ENCODE peak calls at places on chromosome 3, in six cellular contexts. S is right cardiac atrium; D is lower lobe of right lung; X is brain microvascular endothelial cell; J is RPMI8226; T is activated CD4-positive, alpha-beta T cell treated with anti-CD3 and anti-CD28 coated beads, Interleukin-2, amount 10 ng/mL, durations not matched to agents 7 days and 5 days. F is an unnamed sample.

GRCh38 chr3:5022966-5023776 is 43.9 kb downstream of the BHLHE40 start:
- DNase-seq in X (peak), T (no peak), D (no peak), J (no peak), S (peak), F (no peak)

GRCh38 chr3:59327324-59327939 is 277.6 kb upstream of the CFAP20DC start:
- DNase-seq in X (peak), D (no peak), S (no peak), T (no peak), J (no peak), F (no peak)

GRCh38 chr3:50292924-50293801 is 934 bp upstream of the IFRD2 start:
- DNase-seq in T (peak), S (no peak), X (no peak), J (peak), D (no peak), F (no peak)

GRCh38 chr3:12948891-12949711 is 107.7 kb upstream of the RPL32 start:
- DNase-seq in J (peak), X (peak), S (no peak), D (peak), T (peak), F (peak)

GRCh38 chr3:71062920-71063767 is 520.4 kb downstream of the FOXP1 start:
- DNase-seq in X (peak), J (no peak), D (no peak), T (peak), S (no peak), F (no peak)

GRCh38 chr3:195549931-195550519 is 6.9 kb upstream of the PPP1R2 start:
- DNase-seq in S (peak), T (peak), X (no peak), D (no peak), J (peak), F (no peak)

GRCh38 chr3:78337801-78338211 is 1297.9 kb downstream of the ROBO2 start:
- DNase-seq in X (no peak), S (no peak), J (no peak), D (no peak), T (no peak), F (no peak)

GRCh38 chr3:72746412-72747411 is 101.5 kb downstream of the SHQ1 start:
- DNase-seq in J (no peak), S (no peak), T (no peak), D (no peak), X (peak), F (no peak)

GRCh38 chr3:115692887-115693524 is 69.7 kb downstream of the GAP43 start:
- DNase-seq in D (peak), S (peak), J (peak), T (peak), X (peak), F (peak)

GRCh38 chr3:76367281-76367680 is 581.9 kb upstream of the ZNF717 start:
- DNase-seq in D (no peak), X (peak), S (no peak), J (no peak), T (no peak), F (no peak)

GRCh38 chr3:149620291-149621020 is 37.4 kb downstream of the WWTR1 start:
- DNase-seq in S (no peak), D (no peak), J (no peak), T (no peak), X (peak), F (no peak)

GRCh38 chr3:10496121-10496863 is 9.1 kb downstream of the ATP2B2 start:
- DNase-seq in X (no peak), T (no peak), D (no peak), J (no peak), S (no peak), F (no peak)

GRCh38 chr3:71416868-71417267 is 166.7 kb downstream of the FOXP1 start:
- DNase-seq in D (no peak), T (peak), J (no peak), S (no peak), X (no peak), F (no peak)

GRCh38 chr3:48194446-48195071 is 6.3 kb upstream of the CDC25A start:
- DNase-seq in D (peak), T (peak), S (peak), X (peak), J (peak), F (peak)

GRCh38 chr3:31893174-31893573 is 87.9 kb downstream of the OSBPL10 start:
- DNase-seq in X (no peak), S (no peak), J (no peak), T (no peak), D (no peak), F (no peak)

GRCh38 chr3:152328841-152329240 is 60.1 kb downstream of the MBNL1 start:
- DNase-seq in D (no peak), J (no peak), S (no peak), T (no peak), X (peak), F (no peak)

GRCh38 chr3:62323241-62323640 is 50.1 kb downstream of the FEZF2 start:
- DNase-seq in S (no peak), D (no peak), J (no peak), X (no peak), T (no peak), F (no peak)

GRCh38 chr3:59251899-59252298 is 202.1 kb upstream of the CFAP20DC start:
- DNase-seq in S (no peak), X (no peak), D (no peak), J (no peak), T (no peak), F (no peak)

GRCh38 chr3:24471480-24471879 is 23.2 kb downstream of the THRB start:
- DNase-seq in S (no peak), D (no peak), T (no peak), X (no peak), J (no peak), F (no peak)

GRCh38 chr3:187741403-187742350 is 3.6 kb downstream of the BCL6 start:
- DNase-seq in D (peak), S (peak), T (peak), J (peak), X (peak), F (peak)

GRCh38 chr3:174330303-174330702 is 528.8 kb upstream of the NAALADL2 start:
- DNase-seq in X (peak), S (no peak), J (no peak), T (no peak), D (no peak), F (no peak)

GRCh38 chr3:151697496-151697895 is 36.2 kb upstream of the AADACL2 start:
- DNase-seq in T (no peak), J (no peak), X (peak), D (no peak), S (no peak), F (no peak)

GRCh38 chr3:123843668-123844067 is 40.5 kb downstream of the MYLK start:
- DNase-seq in S (no peak), X (peak), D (no peak), J (no peak), T (no peak), F (no peak)

GRCh38 chr3:116453676-116454346 is 8.5 kb upstream of the LSAMP start:
- DNase-seq in X (no peak), S (no peak), D (no peak), J (no peak), T (no peak), F (peak)

GRCh38 chr3:126895178-126896066 is 87.5 kb upstream of the PLXNA1 start:
- DNase-seq in S (peak), T (no peak), X (no peak), J (peak), D (no peak), F (no peak)

GRCh38 chr3:160675566-160676124 is 1.3 kb upstream of the ARL14 start:
- DNase-seq in X (no peak), D (no peak), J (no peak), T (no peak), S (no peak), F (no peak)

GRCh38 chr3:115858995-115859807 is 235.9 kb downstream of the GAP43 start:
- DNase-seq in J (no peak), T (no peak), D (no peak), X (no peak), S (no peak), F (no peak)

GRCh38 chr3:45225465-45226205 is 452 bp downstream of the TMEM158 start:
- DNase-seq in T (peak), J (peak), S (peak), X (no peak), D (peak), F (no peak)

GRCh38 chr3:126197854-126198584 is 17.6 kb upstream of the ALDH1L1 start:
- DNase-seq in X (peak), S (peak), D (peak), T (peak), J (peak), F (peak)

GRCh38 chr3:182294696-182295095 is 498.6 kb upstream of the ATP11B start:
- DNase-seq in T (no peak), J (no peak), S (no peak), D (no peak), X (no peak), F (no peak)

GRCh38 chr3:71753716-71754609 is at the start of gene GPR27:
- DNase-seq in T (no peak), X (no peak), S (peak), J (no peak), D (peak), F (no peak)

GRCh38 chr3:122351612-122352011 is 26.6 kb downstream of the CSTA start:
- DNase-seq in X (no peak), J (no peak), S (no peak), D (no peak), T (no peak), F (no peak)

GRCh38 chr3:120854908-120855526 is 53.0 kb upstream of the STXBP5L start:
- DNase-seq in J (no peak), S (no peak), D (no peak), T (no peak), X (no peak), F (no peak)

GRCh38 chr3:137970914-137971831 is 38.8 kb upstream of the CLDN18 start:
- DNase-seq in T (peak), S (peak), J (peak), X (peak), D (peak), F (peak)

F was measured in midbrain.